ENCODE peak calls at places on chromosomes 13 and 19, in six cellular contexts. S is tibial nerve, F is astrocyte of the hippocampus, V is amniotic stem cell, W is psoas muscle, D is NCI-H524 treated with DMSO at 0.1 percent for 48 hours. Q is an unnamed sample.

GRCh38 chr19:12785431-12786011 is 5.8 kb upstream of the JUNB start:
- DNase-seq in F (no peak), V (no peak), S (no peak), W (no peak), D (no peak), Q (peak; percentile 25)

GRCh38 chr13:43797869-43798268 is 11.1 kb upstream of the ENOX1 start:
- DNase-seq in V (no peak), W (no peak), F (no peak), D (no peak), S (no peak), Q (no peak)

GRCh38 chr13:109422163-109422562 is 364.2 kb downstream of the IRS2 start:
- DNase-seq in D (no peak), W (no peak), S (no peak), F (no peak), V (no peak), Q (no peak)

GRCh38 chr13:51552027-51552426 is 32.2 kb upstream of the WDFY2 start:
- DNase-seq in V (no peak), F (no peak), S (no peak), D (no peak), W (no peak), Q (no peak)

GRCh38 chr19:17486545-17486944 is 16.2 kb downstream of the SLC27A1 start:
- DNase-seq in F (no peak), V (no peak), D (no peak), S (no peak), W (no peak), Q (no peak)

GRCh38 chr19:18655173-18655844 is 18.5 kb downstream of the KLHL26 start:
- DNase-seq in S (no peak), V (no peak), F (no peak), W (no peak), D (no peak), Q (no peak)

GRCh38 chr19:18603255-18603957 is 3.2 kb downstream of the CRLF1 start:
- DNase-seq in D (no peak), F (peak; percentile 61), S (no peak), V (no peak), W (no peak), Q (no peak)

GRCh38 chr13:101289764-101290163 is 126.5 kb downstream of the NALCN start:
- DNase-seq in S (no peak), D (peak; percentile 34), W (no peak), F (peak; percentile 82), V (peak; percentile 5), Q (no peak)

GRCh38 chr13:98267080-98267912 is 90.2 kb upstream of the RNF113B start:
- DNase-seq in W (no peak), S (no peak), D (no peak), F (no peak), V (no peak), Q (no peak)

GRCh38 chr13:103788061-103788652 is 721.9 kb upstream of the SLC10A2 start:
- DNase-seq in W (no peak), V (no peak), F (peak; percentile 7), D (peak; percentile 7), S (no peak), Q (no peak)

GRCh38 chr19:1019980-1020867 is 699 bp downstream of the TMEM259 start:
- DNase-seq in D (no peak), F (no peak), S (no peak), V (no peak), W (peak; percentile 79), Q (no peak)

GRCh38 chr19:9128171-9128570 is 1.4 kb upstream of the OR7G3 start:
- DNase-seq in S (no peak), V (no peak), D (no peak), F (peak; percentile 2), W (no peak), Q (no peak)

GRCh38 chr19:18204394-18205179 is 745 bp upstream of the RAB3A start:
- DNase-seq in D (no peak), S (no peak), F (no peak), V (no peak), W (peak; percentile 70), Q (no peak)

Q was measured in activated CD4-positive, alpha-beta memory T cell treated with anti-CD3 and anti-CD28 coated beads, Interleukin-2, amount 10 ng/mL, durations not matched to agents 7 days and 5 days.